ENCODE peak calls at places on chromosomes 3 and 15, in ten cellular contexts. One of them, this sample, is unnamed.

GRCh38 chr3:3675801-3676200 is 123.4 kb upstream of the LRRN1 start:
- DNase-seq in GM12878: no peak
- DNase-seq in EL: no peak
- DNase-seq in H54: no peak
- DNase-seq in kidney tubule cell: no peak
- DNase-seq in left lobe of liver: no peak
- DNase-seq in stromal cell of bone marrow: no peak
- DNase-seq in foreskin fibroblast: no peak
- DNase-seq in fibroblast of pulmonary artery: no peak
- DNase-seq in substantia nigra: no peak
- DNase-seq in this sample: no peak

GRCh38 chr3:24678441-24678865 is 183.8 kb upstream of the THRB start:
- DNase-seq in GM12878: no peak
- DNase-seq in EL: peak; percentile 72
- DNase-seq in H54: peak; percentile 12
- DNase-seq in kidney tubule cell: peak; percentile 88
- DNase-seq in left lobe of liver: no peak
- DNase-seq in stromal cell of bone marrow: peak; percentile 63
- DNase-seq in foreskin fibroblast: peak; percentile 82
- DNase-seq in fibroblast of pulmonary artery: peak; percentile 94
- DNase-seq in substantia nigra: no peak
- DNase-seq in this sample: no peak

GRCh38 chr15:83659011-83659811 is 5.3 kb downstream of the ADAMTSL3 start:
- DNase-seq in GM12878: no peak
- DNase-seq in EL: no peak
- DNase-seq in H54: no peak
- DNase-seq in kidney tubule cell: no peak
- DNase-seq in left lobe of liver: no peak
- DNase-seq in stromal cell of bone marrow: no peak
- DNase-seq in foreskin fibroblast: no peak
- DNase-seq in fibroblast of pulmonary artery: no peak
- DNase-seq in substantia nigra: no peak
- DNase-seq in this sample: no peak

GRCh38 chr3:179653777-179654117 is 907 bp downstream of the USP13 start:
- DNase-seq in GM12878: no peak
- DNase-seq in EL: no peak
- DNase-seq in H54: no peak
- DNase-seq in kidney tubule cell: no peak
- DNase-seq in left lobe of liver: no peak
- DNase-seq in stromal cell of bone marrow: no peak
- DNase-seq in foreskin fibroblast: no peak
- DNase-seq in fibroblast of pulmonary artery: peak; percentile 39
- DNase-seq in substantia nigra: no peak
- DNase-seq in this sample: no peak

GRCh38 chr15:81877533-81878227 is 168.1 kb downstream of the MEX3B start:
- DNase-seq in GM12878: no peak
- DNase-seq in EL: no peak
- DNase-seq in H54: no peak
- DNase-seq in kidney tubule cell: no peak
- DNase-seq in left lobe of liver: no peak
- DNase-seq in stromal cell of bone marrow: no peak
- DNase-seq in foreskin fibroblast: no peak
- DNase-seq in fibroblast of pulmonary artery: no peak
- DNase-seq in substantia nigra: no peak
- DNase-seq in this sample: peak; percentile 48

GRCh38 chr15:89680282-89680873 is 1.2 kb upstream of the PLIN1 start:
- DNase-seq in GM12878: no peak
- DNase-seq in EL: no peak
- DNase-seq in H54: no peak
- DNase-seq in kidney tubule cell: no peak
- DNase-seq in left lobe of liver: peak; percentile 92
- DNase-seq in stromal cell of bone marrow: peak; percentile 91
- DNase-seq in foreskin fibroblast: peak; percentile 79
- DNase-seq in fibroblast of pulmonary artery: peak; percentile 94
- DNase-seq in substantia nigra: peak; percentile 60
- DNase-seq in this sample: no peak

GRCh38 chr15:50813865-50814264 is 48.4 kb upstream of the SPPL2A start:
- DNase-seq in GM12878: no peak
- DNase-seq in EL: no peak
- DNase-seq in H54: no peak
- DNase-seq in kidney tubule cell: no peak
- DNase-seq in left lobe of liver: no peak
- DNase-seq in stromal cell of bone marrow: no peak
- DNase-seq in foreskin fibroblast: no peak
- DNase-seq in fibroblast of pulmonary artery: no peak
- DNase-seq in substantia nigra: no peak
- DNase-seq in this sample: peak; percentile 22

GRCh38 chr3:171028025-171028778 is 1.7 kb upstream of the SLC2A2 start:
- DNase-seq in GM12878: no peak
- DNase-seq in EL: peak; percentile 97
- DNase-seq in H54: peak; percentile 62
- DNase-seq in kidney tubule cell: peak; percentile 90
- DNase-seq in left lobe of liver: peak; percentile 83
- DNase-seq in stromal cell of bone marrow: peak; percentile 77
- DNase-seq in foreskin fibroblast: peak; percentile 91
- DNase-seq in fibroblast of pulmonary artery: peak; percentile 77
- DNase-seq in substantia nigra: no peak
- DNase-seq in this sample: no peak

GRCh38 chr15:51267714-51268105 is 70.7 kb downstream of the CYP19A1 start:
- DNase-seq in GM12878: no peak
- DNase-seq in EL: peak; percentile 22
- DNase-seq in H54: peak; percentile 19
- DNase-seq in kidney tubule cell: no peak
- DNase-seq in left lobe of liver: no peak
- DNase-seq in stromal cell of bone marrow: no peak
- DNase-seq in foreskin fibroblast: no peak
- DNase-seq in fibroblast of pulmonary artery: no peak
- DNase-seq in substantia nigra: no peak
- DNase-seq in this sample: no peak

GRCh38 chr3:24624938-24625681 is 130.5 kb upstream of the THRB start:
- DNase-seq in GM12878: no peak
- DNase-seq in EL: no peak
- DNase-seq in H54: no peak
- DNase-seq in kidney tubule cell: no peak
- DNase-seq in left lobe of liver: no peak
- DNase-seq in stromal cell of bone marrow: no peak
- DNase-seq in foreskin fibroblast: no peak
- DNase-seq in fibroblast of pulmonary artery: no peak
- DNase-seq in substantia nigra: no peak
- DNase-seq in this sample: no peak

This sample was measured in SJCRH30.